ENCODE peak calls at places on chromosomes 16 and 17, in five cellular contexts. One of them, this sample, is unnamed.

GRCh38 chr17:61002316-61002736 is 324.7 kb downstream of the BCAS3 start:
- DNase-seq in esophagus squamous epithelium: no peak
- DNase-seq in body of pancreas: no peak
- DNase-seq in psoas muscle: no peak
- DNase-seq in PC-9: no peak
- DNase-seq in this sample: no peak

GRCh38 chr17:80457236-80457856 is 19.1 kb downstream of the NPTX1 start:
- DNase-seq in esophagus squamous epithelium: no peak
- DNase-seq in body of pancreas: no peak
- DNase-seq in psoas muscle: peak; percentile 48
- DNase-seq in PC-9: no peak
- DNase-seq in this sample: no peak

GRCh38 chr16:71499775-71500364 is 10.7 kb upstream of the ZNF19 start:
- DNase-seq in esophagus squamous epithelium: no peak
- DNase-seq in body of pancreas: peak; percentile 48
- DNase-seq in psoas muscle: no peak
- DNase-seq in PC-9: peak; percentile 56
- DNase-seq in this sample: no peak

GRCh38 chr16:49089533-49089932 is 192.1 kb downstream of the CBLN1 start:
- DNase-seq in esophagus squamous epithelium: no peak
- DNase-seq in body of pancreas: no peak
- DNase-seq in psoas muscle: no peak
- DNase-seq in PC-9: no peak
- DNase-seq in this sample: no peak

GRCh38 chr17:53627511-53627910 is 195.2 kb upstream of the KIF2B start:
- DNase-seq in esophagus squamous epithelium: no peak
- DNase-seq in body of pancreas: no peak
- DNase-seq in psoas muscle: no peak
- DNase-seq in PC-9: no peak
- DNase-seq in this sample: no peak

GRCh38 chr16:75251280-75252048 is at the start of gene BCAR1:
- DNase-seq in esophagus squamous epithelium: no peak
- DNase-seq in body of pancreas: peak; percentile 89
- DNase-seq in psoas muscle: peak; percentile 92
- DNase-seq in PC-9: peak; percentile 68
- DNase-seq in this sample: no peak

GRCh38 chr16:3728424-3729160 is 11.3 kb upstream of the TRAP1 start:
- DNase-seq in esophagus squamous epithelium: no peak
- DNase-seq in body of pancreas: no peak
- DNase-seq in psoas muscle: no peak
- DNase-seq in PC-9: no peak
- DNase-seq in this sample: no peak

GRCh38 chr17:7356779-7357178 is 1.8 kb downstream of the TMEM95 start:
- DNase-seq in esophagus squamous epithelium: no peak
- DNase-seq in body of pancreas: no peak
- DNase-seq in psoas muscle: no peak
- DNase-seq in PC-9: no peak
- DNase-seq in this sample: no peak

GRCh38 chr17:51961689-51962088 is 196.8 kb downstream of the CA10 start:
- DNase-seq in esophagus squamous epithelium: no peak
- DNase-seq in body of pancreas: no peak
- DNase-seq in psoas muscle: peak; percentile 25
- DNase-seq in PC-9: no peak
- DNase-seq in this sample: no peak
- H3K9me3 ChIP-seq in esophagus squamous epithelium: peaks cover 14% of the 10 kb centered on the region
- H3K9me3 ChIP-seq in body of pancreas: no peaks in the 10 kb centered on the region
- H3K9me3 ChIP-seq in psoas muscle: peaks cover 5% of the 10 kb centered on the region
- H3K9me3 ChIP-seq in PC-9: no peaks in the 10 kb centered on the region
- H3K9me3 ChIP-seq in this sample: peaks cover 4% of the 10 kb centered on the region

GRCh38 chr17:21530841-21531240 is 154.7 kb downstream of the KCNJ12 start:
- DNase-seq in esophagus squamous epithelium: no peak
- DNase-seq in body of pancreas: no peak
- DNase-seq in psoas muscle: no peak
- DNase-seq in PC-9: no peak
- DNase-seq in this sample: no peak
- H3K9me3 ChIP-seq in esophagus squamous epithelium: no peaks in the 10 kb centered on the region
- H3K9me3 ChIP-seq in body of pancreas: no peaks in the 10 kb centered on the region
- H3K9me3 ChIP-seq in psoas muscle: no peaks in the 10 kb centered on the region
- H3K9me3 ChIP-seq in PC-9: no peaks in the 10 kb centered on the region
- H3K9me3 ChIP-seq in this sample: no peaks in the 10 kb centered on the region

GRCh38 chr17:22304667-22305303 is 612.5 kb downstream of the KCNJ18 start:
- DNase-seq in esophagus squamous epithelium: no peak
- DNase-seq in body of pancreas: no peak
- DNase-seq in psoas muscle: no peak
- DNase-seq in PC-9: no peak
- DNase-seq in this sample: no peak
- H3K9me3 ChIP-seq in esophagus squamous epithelium: peaks cover 55% of the 10 kb centered on the region
- H3K9me3 ChIP-seq in body of pancreas: no peaks in the 10 kb centered on the region
- H3K9me3 ChIP-seq in psoas muscle: no peaks in the 10 kb centered on the region
- H3K9me3 ChIP-seq in PC-9: no peaks in the 10 kb centered on the region
- H3K9me3 ChIP-seq in this sample: no peaks in the 10 kb centered on the region

GRCh38 chr16:25066747-25067631 is 44.6 kb upstream of the LCMT1 start:
- DNase-seq in esophagus squamous epithelium: no peak
- DNase-seq in body of pancreas: peak; percentile 89
- DNase-seq in psoas muscle: peak; percentile 92
- DNase-seq in PC-9: peak; percentile 38
- DNase-seq in this sample: peak; percentile 25
- H3K9me3 ChIP-seq in esophagus squamous epithelium: no peaks in the 10 kb centered on the region
- H3K9me3 ChIP-seq in body of pancreas: no peaks in the 10 kb centered on the region
- H3K9me3 ChIP-seq in psoas muscle: no peaks in the 10 kb centered on the region
- H3K9me3 ChIP-seq in PC-9: no peaks in the 10 kb centered on the region
- H3K9me3 ChIP-seq in this sample: no peaks in the 10 kb centered on the region

GRCh38 chr16:35492225-35492624 is 2032.8 kb downstream of the TP53TG3F start:
- DNase-seq in esophagus squamous epithelium: no peak
- DNase-seq in body of pancreas: no peak
- DNase-seq in psoas muscle: no peak
- DNase-seq in PC-9: no peak
- DNase-seq in this sample: no peak

GRCh38 chr16:35497399-35497798 is 2038.0 kb downstream of the TP53TG3F start:
- DNase-seq in esophagus squamous epithelium: no peak
- DNase-seq in body of pancreas: no peak
- DNase-seq in psoas muscle: no peak
- DNase-seq in PC-9: no peak
- DNase-seq in this sample: no peak
- H3K9me3 ChIP-seq in esophagus squamous epithelium: no peaks in the 10 kb centered on the region
- H3K9me3 ChIP-seq in body of pancreas: no peaks in the 10 kb centered on the region
- H3K9me3 ChIP-seq in psoas muscle: no peaks in the 10 kb centered on the region
- H3K9me3 ChIP-seq in PC-9: no peaks in the 10 kb centered on the region
- H3K9me3 ChIP-seq in this sample: no peaks in the 10 kb centered on the region

GRCh38 chr17:36743130-36743529 is 141.7 kb downstream of the MRM1 start:
- DNase-seq in esophagus squamous epithelium: no peak
- DNase-seq in body of pancreas: no peak
- DNase-seq in psoas muscle: no peak
- DNase-seq in PC-9: peak; percentile 36
- DNase-seq in this sample: no peak

GRCh38 chr17:36749493-36749892 is 148.1 kb downstream of the MRM1 start:
- DNase-seq in esophagus squamous epithelium: no peak
- DNase-seq in body of pancreas: no peak
- DNase-seq in psoas muscle: no peak
- DNase-seq in PC-9: no peak
- DNase-seq in this sample: no peak

GRCh38 chr17:36750316-36750885 is 149.0 kb downstream of the MRM1 start:
- DNase-seq in esophagus squamous epithelium: no peak
- DNase-seq in body of pancreas: no peak
- DNase-seq in psoas muscle: no peak
- DNase-seq in PC-9: no peak
- DNase-seq in this sample: no peak

GRCh38 chr17:36747861-36748260 is 146.5 kb downstream of the MRM1 start:
- DNase-seq in esophagus squamous epithelium: no peak
- DNase-seq in body of pancreas: no peak
- DNase-seq in psoas muscle: no peak
- DNase-seq in PC-9: no peak
- DNase-seq in this sample: no peak

DNA sequence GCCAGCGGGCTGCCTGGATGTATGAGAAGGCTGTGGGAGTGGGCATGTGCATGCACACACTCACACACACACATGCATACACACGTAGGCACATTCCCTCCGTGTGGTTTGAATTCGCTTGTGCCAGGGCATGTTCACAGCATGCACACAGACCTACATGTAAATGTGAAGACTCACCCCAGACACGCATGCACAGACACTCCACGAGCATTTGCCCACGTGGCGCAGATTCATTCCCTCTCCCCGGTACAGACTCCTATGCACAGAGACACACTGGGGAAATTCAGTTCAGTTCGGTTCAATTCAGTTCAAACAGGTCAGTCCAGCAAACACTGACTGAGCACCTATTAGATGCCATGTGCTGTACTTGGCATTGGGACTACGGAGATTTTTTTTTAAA is 145.3 kb downstream of the MRM1 start:
- DNase-seq in esophagus squamous epithelium: no peak
- DNase-seq in body of pancreas: no peak
- DNase-seq in psoas muscle: no peak
- DNase-seq in PC-9: no peak
- DNase-seq in this sample: no peak
- H3K9me3 ChIP-seq in esophagus squamous epithelium: no peaks in the 10 kb centered on the region
- H3K9me3 ChIP-seq in body of pancreas: no peaks in the 10 kb centered on the region
- H3K9me3 ChIP-seq in psoas muscle: no peaks in the 10 kb centered on the region
- H3K9me3 ChIP-seq in PC-9: no peaks in the 10 kb centered on the region
- H3K9me3 ChIP-seq in this sample: no peaks in the 10 kb centered on the region

DNA sequence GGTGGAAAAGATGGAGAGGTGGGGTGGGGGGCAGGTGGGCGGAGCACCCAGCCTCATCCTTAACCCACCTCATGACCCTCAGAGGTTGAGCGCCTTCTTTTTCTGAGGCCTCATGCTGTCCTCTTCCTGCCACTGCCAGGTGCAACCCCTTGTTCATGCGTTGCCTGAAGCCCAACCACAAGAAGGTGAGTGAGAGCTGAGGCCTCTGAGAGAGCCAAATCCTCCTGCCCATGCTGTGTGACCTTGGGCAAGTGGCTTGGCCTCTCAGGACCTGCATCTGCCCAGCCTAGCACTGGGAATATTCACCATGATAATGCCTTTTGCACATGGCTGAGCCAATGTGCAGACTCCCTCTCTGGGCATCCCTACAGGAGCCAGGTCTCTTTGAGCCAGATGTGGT is 32.1 kb downstream of the MYO15A start:
- DNase-seq in esophagus squamous epithelium: no peak
- DNase-seq in body of pancreas: no peak
- DNase-seq in psoas muscle: no peak
- DNase-seq in PC-9: no peak
- DNase-seq in this sample: no peak
- H3K9me3 ChIP-seq in esophagus squamous epithelium: no peaks in the 10 kb centered on the region
- H3K9me3 ChIP-seq in body of pancreas: no peaks in the 10 kb centered on the region
- H3K9me3 ChIP-seq in psoas muscle: no peaks in the 10 kb centered on the region
- H3K9me3 ChIP-seq in PC-9: no peaks in the 10 kb centered on the region
- H3K9me3 ChIP-seq in this sample: no peaks in the 10 kb centered on the region

DNA sequence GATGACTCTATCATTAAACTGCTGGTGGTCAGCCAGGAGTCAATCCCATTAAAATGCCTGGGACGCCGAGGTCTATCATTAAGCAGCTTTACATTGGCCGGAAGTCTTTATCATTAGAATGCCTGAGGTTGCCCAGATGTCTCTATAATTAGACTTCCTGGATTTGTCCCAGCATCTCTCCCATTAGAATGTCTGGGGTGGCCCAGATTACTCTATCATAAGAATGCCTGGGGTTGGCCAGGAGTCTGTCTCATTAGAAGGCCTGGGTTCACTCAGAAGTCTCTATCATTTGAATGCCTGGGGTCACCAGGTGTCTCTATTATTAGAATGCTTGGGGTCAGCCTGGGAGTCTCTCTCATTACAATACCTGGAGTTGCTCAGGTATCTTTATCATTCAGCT is 2227.2 kb downstream of the TP53TG3F start:
- DNase-seq in esophagus squamous epithelium: no peak
- DNase-seq in body of pancreas: no peak
- DNase-seq in psoas muscle: no peak
- DNase-seq in PC-9: no peak
- DNase-seq in this sample: no peak
- H3K9me3 ChIP-seq in esophagus squamous epithelium: peaks cover 41% of the 10 kb centered on the region
- H3K9me3 ChIP-seq in body of pancreas: no peaks in the 10 kb centered on the region
- H3K9me3 ChIP-seq in psoas muscle: no peaks in the 10 kb centered on the region
- H3K9me3 ChIP-seq in PC-9: no peaks in the 10 kb centered on the region
- H3K9me3 ChIP-seq in this sample: no peaks in the 10 kb centered on the region

GRCh38 chr16:79267146-79267545 is 333.4 kb downstream of the MAF start:
- DNase-seq in esophagus squamous epithelium: no peak
- DNase-seq in body of pancreas: no peak
- DNase-seq in psoas muscle: no peak
- DNase-seq in PC-9: no peak
- DNase-seq in this sample: no peak
- H3K9me3 ChIP-seq in esophagus squamous epithelium: no peaks in the 10 kb centered on the region
- H3K9me3 ChIP-seq in body of pancreas: no peaks in the 10 kb centered on the region
- H3K9me3 ChIP-seq in psoas muscle: no peaks in the 10 kb centered on the region
- H3K9me3 ChIP-seq in PC-9: no peaks in the 10 kb centered on the region
- H3K9me3 ChIP-seq in this sample: no peaks in the 10 kb centered on the region

This sample was measured in thoracic aorta.